ENCODE peak calls at places on chromosome 1, in four cellular contexts. S is ovary, F is T-helper 2 cell, H is Calu3. X is an unnamed sample.

GRCh38 chr1:145892486-145893087 is 6.9 kb upstream of the ANKRD35 start:
- DNase-seq in S (peak; percentile 59), F (no peak), H (no peak), X (peak; percentile 64)

GRCh38 chr1:96185181-96185580 is 536.4 kb upstream of the PTBP2 start:
- DNase-seq in F (no peak), H (no peak), S (no peak), X (no peak)

GRCh38 chr1:245680395-245680794 is 525.6 kb downstream of the KIF26B start:
- DNase-seq in F (no peak), H (no peak), S (no peak), X (no peak)

GRCh38 chr1:166354411-166354810 is 187.6 kb upstream of the FAM78B start:
- DNase-seq in F (no peak), H (no peak), S (no peak), X (no peak)

GRCh38 chr1:23594927-23595353 is 35.6 kb upstream of the ID3 start:
- DNase-seq in H (no peak), F (no peak), S (no peak), X (no peak)

GRCh38 chr1:17550684-17551584 is 11.4 kb downstream of the ARHGEF10L start:
- DNase-seq in S (no peak), F (no peak), H (no peak), X (no peak)

GRCh38 chr1:39902121-39902807 is 547 bp upstream of the MYCL start:
- DNase-seq in H (peak; percentile 89), S (peak; percentile 41), F (peak; percentile 49), X (peak; percentile 37)

GRCh38 chr1:169809370-169810095 is 14.8 kb upstream of the METTL18 start:
- DNase-seq in S (no peak), H (peak; percentile 35), F (no peak), X (peak; percentile 39)